ENCODE peak calls at places on chromosomes 1 and 21, in nine cellular contexts. F, V, Q, W, C, H, N, T and X are unnamed samples.

GRCh38 chr1:236536540-236536939 is 12.8 kb downstream of the LGALS8 start:
- DNase-seq in F (no peak), V (no peak), Q (no peak), W (no peak), C (no peak), H (no peak), N (peak), T (no peak), X (no peak)

GRCh38 chr1:55848906-55849305 is 633.7 kb upstream of the USP24 start:
- DNase-seq in F (no peak), V (no peak), Q (no peak), W (no peak), C (no peak), H (no peak), N (peak), T (no peak), X (no peak)

GRCh38 chr1:234617135-234617985 is 7.4 kb upstream of the IRF2BP2 start:
- DNase-seq in F (no peak), V (no peak), Q (no peak), W (no peak), C (no peak), H (no peak), N (peak), T (no peak), X (no peak)

GRCh38 chr1:197884173-197884572 is 18.3 kb upstream of the C1orf53 start:
- DNase-seq in F (no peak), V (peak), Q (no peak), W (no peak), C (no peak), H (no peak), N (no peak), T (no peak), X (no peak)

GRCh38 chr1:2826736-2827292 is 25.3 kb upstream of the TTC34 start:
- DNase-seq in F (no peak), V (no peak), Q (no peak), W (no peak), C (no peak), H (no peak), N (no peak), T (no peak), X (no peak)

GRCh38 chr1:21939650-21940374 is 2.7 kb upstream of the HSPG2 start:
- DNase-seq in F (peak), V (peak), Q (peak), W (no peak), C (peak), H (peak), N (no peak), T (no peak), X (peak)

GRCh38 chr21:45586289-45586858 is 44.1 kb upstream of the SLC19A1 start:
- DNase-seq in F (no peak), V (no peak), Q (no peak), W (no peak), C (no peak), H (no peak), N (no peak), T (no peak), X (no peak)

GRCh38 chr1:11180342-11180744 is 8.8 kb upstream of the ANGPTL7 start:
- DNase-seq in F (no peak), V (no peak), Q (no peak), W (no peak), C (peak), H (no peak), N (no peak), T (no peak), X (no peak)

GRCh38 chr1:16244650-16245285 is 7.8 kb upstream of the CPLANE2 start:
- DNase-seq in F (no peak), V (no peak), Q (no peak), W (no peak), C (no peak), H (no peak), N (no peak), T (no peak), X (no peak)

GRCh38 chr1:43009274-43009673 is 50.6 kb upstream of the SLC2A1 start:
- DNase-seq in F (no peak), V (no peak), Q (no peak), W (peak), C (no peak), H (no peak), N (no peak), T (no peak), X (no peak)

GRCh38 chr1:29499101-29499650 is 262.9 kb downstream of the PTPRU start:
- DNase-seq in F (no peak), V (no peak), Q (no peak), W (no peak), C (no peak), H (no peak), N (no peak), T (no peak), X (no peak)

GRCh38 chr1:53076721-53077598 is 14.9 kb downstream of the PODN start:
- DNase-seq in F (no peak), V (no peak), Q (no peak), W (no peak), C (peak), H (no peak), N (no peak), T (no peak), X (no peak)

GRCh38 chr1:164739189-164739588 is 180.2 kb downstream of the PBX1 start:
- DNase-seq in F (no peak), V (no peak), Q (no peak), W (no peak), C (no peak), H (no peak), N (no peak), T (no peak), X (no peak)

GRCh38 chr1:99650773-99651437 is 5.0 kb downstream of the PALMD start:
- DNase-seq in F (no peak), V (no peak), Q (no peak), W (no peak), C (no peak), H (no peak), N (peak), T (no peak), X (no peak)

GRCh38 chr1:31809698-31810097 is 6.1 kb downstream of the SPOCD1 start:
- DNase-seq in F (no peak), V (no peak), Q (no peak), W (no peak), C (no peak), H (no peak), N (no peak), T (no peak), X (no peak)

GRCh38 chr1:112735752-112736151 is 20.6 kb upstream of the PPM1J start:
- DNase-seq in F (peak), V (no peak), Q (no peak), W (no peak), C (no peak), H (peak), N (no peak), T (no peak), X (no peak)

GRCh38 chr21:46183910-46184624 is at the start of gene SPATC1L:
- DNase-seq in F (no peak), V (peak), Q (no peak), W (peak), C (peak), H (no peak), N (peak), T (peak), X (no peak)

GRCh38 chr1:49307452-49307851 is 530.8 kb upstream of the BEND5 start:
- DNase-seq in F (no peak), V (no peak), Q (no peak), W (no peak), C (no peak), H (no peak), N (no peak), T (no peak), X (no peak)

GRCh38 chr1:244461254-244462071 is at the start of gene CATSPERE:
- DNase-seq in F (no peak), V (no peak), Q (peak), W (no peak), C (peak), H (peak), N (peak), T (no peak), X (no peak)

GRCh38 chr1:240242601-240243144 is 151.0 kb downstream of the FMN2 start:
- DNase-seq in F (no peak), V (no peak), Q (no peak), W (no peak), C (peak), H (no peak), N (no peak), T (no peak), X (no peak)

GRCh38 chr1:167328762-167329483 is 108.2 kb downstream of the POU2F1 start:
- DNase-seq in F (no peak), V (no peak), Q (no peak), W (peak), C (no peak), H (no peak), N (peak), T (peak), X (no peak)

GRCh38 chr1:96790599-96790998 is 69.0 kb downstream of the PTBP2 start:
- DNase-seq in F (no peak), V (no peak), Q (no peak), W (no peak), C (no peak), H (no peak), N (no peak), T (no peak), X (no peak)

GRCh38 chr1:184510110-184510509 is 123.3 kb downstream of the C1orf21 start:
- DNase-seq in F (no peak), V (no peak), Q (no peak), W (no peak), C (no peak), H (no peak), N (no peak), T (no peak), X (no peak)

GRCh38 chr1:233647083-233647482 is 33.2 kb downstream of the KCNK1 start:
- DNase-seq in F (no peak), V (no peak), Q (no peak), W (no peak), C (no peak), H (no peak), N (no peak), T (no peak), X (no peak)

GRCh38 chr1:21220815-21221214 is 44.1 kb upstream of the EIF4G3 start:
- DNase-seq in F (no peak), V (no peak), Q (no peak), W (no peak), C (peak), H (no peak), N (no peak), T (no peak), X (no peak)

GRCh38 chr1:95169544-95169943 is 52.4 kb downstream of the TLCD4 start:
- DNase-seq in F (peak), V (peak), Q (no peak), W (peak), C (no peak), H (peak), N (no peak), T (no peak), X (no peak)

GRCh38 chr1:95171270-95172245 is 54.4 kb downstream of the TLCD4 start:
- DNase-seq in F (no peak), V (no peak), Q (no peak), W (no peak), C (no peak), H (no peak), N (no peak), T (no peak), X (no peak)

GRCh38 chr1:95168638-95169411 is 51.7 kb downstream of the TLCD4 start:
- DNase-seq in F (no peak), V (no peak), Q (no peak), W (peak), C (no peak), H (no peak), N (peak), T (no peak), X (no peak)
- TF ChIP-seq REST in F (no peak), V (no peak), Q (no peak), W (no peak), C (no peak), H (no peak), N (no peak), T (no peak), X (no peak)

GRCh38 chr21:37870229-37870628 is 46.0 kb downstream of the KCNJ6 start:
- DNase-seq in F (no peak), V (no peak), Q (no peak), W (no peak), C (no peak), H (no peak), N (no peak), T (no peak), X (no peak)
- TF ChIP-seq REST in F (no peak), V (no peak), Q (no peak), W (no peak), C (no peak), H (no peak), N (no peak), T (no peak), X (no peak)

DNA sequence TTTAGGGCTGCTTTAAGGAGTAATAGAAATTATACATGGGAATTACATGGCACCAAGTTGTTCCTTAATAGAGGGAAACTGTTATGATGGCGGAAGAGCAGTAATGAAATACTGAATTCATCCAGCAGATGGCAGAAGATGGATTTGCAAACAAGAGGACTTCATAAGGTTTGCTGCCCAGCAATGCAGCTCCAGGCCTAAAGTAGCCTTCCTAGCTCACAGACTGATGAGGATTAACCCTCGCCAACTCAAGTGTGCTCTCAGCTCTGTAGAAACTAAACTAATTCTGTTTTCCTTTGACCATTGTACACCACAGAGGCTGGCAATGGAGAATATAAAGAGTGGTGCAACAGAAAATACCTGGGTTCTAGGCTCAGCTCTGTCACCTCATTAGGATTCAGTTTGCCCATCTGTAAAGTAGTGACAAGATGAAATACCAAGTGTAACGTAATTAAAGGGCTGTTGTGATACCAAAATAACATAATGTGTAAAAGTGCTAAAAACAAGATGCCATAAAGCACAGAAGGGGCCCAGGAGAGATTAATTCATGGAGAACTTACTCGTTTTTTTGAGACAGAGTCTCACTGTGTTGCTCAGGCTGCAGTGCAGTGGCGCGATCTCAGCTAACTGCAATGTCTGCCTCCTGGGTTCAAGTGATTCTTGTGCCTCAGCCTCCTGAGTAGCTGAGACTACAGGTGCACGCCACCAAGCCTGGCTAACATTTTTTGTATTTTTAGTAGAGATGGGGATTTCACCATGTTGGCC is 102.4 kb upstream of the SERBP1 start:
- DNase-seq in F (peak), V (peak), Q (peak), W (peak), C (peak), H (peak), N (peak), T (peak), X (peak)
- TF ChIP-seq REST in F (no peak), V (no peak), Q (no peak), W (no peak), C (no peak), H (no peak), N (no peak), T (no peak), X (no peak)

DNA sequence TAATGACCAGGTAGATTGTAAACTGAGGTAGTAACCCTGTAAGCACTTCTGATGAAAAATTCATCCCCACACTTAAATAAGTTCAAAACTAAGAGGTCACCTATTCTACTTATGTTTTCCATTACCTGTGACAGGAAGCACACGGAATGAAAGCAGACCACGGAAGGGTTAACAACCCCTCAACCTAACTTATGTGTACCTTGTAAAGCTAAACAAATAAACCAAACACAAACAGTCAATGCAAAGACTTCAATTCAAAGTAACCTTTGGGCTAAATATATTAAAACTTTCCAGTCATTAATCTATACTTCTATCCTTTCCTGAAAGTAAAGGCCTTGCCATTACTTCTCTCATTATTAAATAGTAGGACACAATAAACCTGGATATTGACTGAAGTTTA is 7.0 kb downstream of the PPP1R15B start:
- DNase-seq in F (no peak), V (peak), Q (no peak), W (no peak), C (no peak), H (no peak), N (no peak), T (no peak), X (no peak)
- TF ChIP-seq REST in F (no peak), V (no peak), Q (no peak), W (no peak), C (no peak), H (no peak), N (no peak), T (no peak), X (no peak)

GRCh38 chr1:168601051-168601450 is 24.6 kb downstream of the XCL1 start:
- DNase-seq in F (no peak), V (no peak), Q (no peak), W (no peak), C (no peak), H (no peak), N (no peak), T (no peak), X (no peak)
- TF ChIP-seq REST in F (no peak), V (no peak), Q (no peak), W (no peak), C (no peak), H (no peak), N (no peak), T (no peak), X (no peak)

GRCh38 chr1:94993931-94994645 is 67.2 kb upstream of the CNN3 start:
- DNase-seq in F (no peak), V (peak), Q (no peak), W (no peak), C (no peak), H (no peak), N (no peak), T (no peak), X (no peak)
- TF ChIP-seq REST in F (no peak), V (no peak), Q (no peak), W (no peak), C (no peak), H (no peak), N (no peak), T (no peak), X (no peak)

GRCh38 chr1:41275831-41276230 is 33.7 kb upstream of the SCMH1 start:
- DNase-seq in F (no peak), V (no peak), Q (no peak), W (no peak), C (no peak), H (no peak), N (no peak), T (no peak), X (no peak)

GRCh38 chr1:41272601-41273000 is 30.5 kb upstream of the SCMH1 start:
- DNase-seq in F (no peak), V (no peak), Q (no peak), W (no peak), C (no peak), H (no peak), N (no peak), T (no peak), X (no peak)

GRCh38 chr1:41278076-41278475 is 36.0 kb upstream of the SCMH1 start:
- DNase-seq in F (no peak), V (no peak), Q (no peak), W (no peak), C (no peak), H (no peak), N (no peak), T (no peak), X (no peak)

GRCh38 chr1:41277371-41277994 is 35.4 kb upstream of the SCMH1 start:
- DNase-seq in F (no peak), V (no peak), Q (no peak), W (no peak), C (no peak), H (no peak), N (peak), T (no peak), X (no peak)

DNA sequence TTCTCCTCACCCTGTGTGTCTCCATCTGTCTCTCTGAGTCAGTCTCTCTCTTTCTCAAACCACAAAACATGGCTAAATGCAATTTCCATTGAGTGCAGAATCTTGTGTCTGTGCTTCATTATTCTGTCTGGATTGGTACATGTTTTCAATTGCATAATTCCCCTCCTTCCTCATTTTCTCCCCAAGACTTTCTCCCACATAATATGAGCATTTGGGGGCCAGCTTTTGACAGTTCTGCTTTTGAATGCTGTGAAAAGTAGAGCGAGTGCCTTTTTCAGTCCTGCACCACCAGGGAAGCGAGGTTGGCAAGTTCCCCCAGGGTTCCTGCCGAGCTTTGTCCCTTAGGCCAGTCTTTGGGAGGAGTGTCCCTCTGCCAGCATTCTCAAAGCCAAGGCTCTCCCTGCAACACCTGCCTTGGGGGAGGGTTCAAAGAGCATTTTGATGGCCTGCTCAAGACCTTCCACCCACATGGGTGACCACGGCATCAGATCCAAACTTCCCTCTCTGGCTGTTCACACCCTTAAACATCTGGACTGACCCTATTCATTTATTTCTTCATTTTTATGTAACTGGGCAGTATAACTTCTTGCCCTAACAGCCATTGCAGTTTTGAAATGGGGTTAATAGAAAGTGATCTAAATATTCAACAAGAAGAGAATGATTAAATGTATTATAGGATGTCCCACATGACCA is 32.9 kb upstream of the SCMH1 start:
- DNase-seq in F (no peak), V (no peak), Q (peak), W (no peak), C (no peak), H (no peak), N (no peak), T (no peak), X (no peak)
- TF ChIP-seq REST in F (no peak), V (no peak), Q (no peak), W (no peak), C (no peak), H (no peak), N (no peak), T (no peak), X (no peak)

GRCh38 chr1:218299416-218299815 is 14.3 kb downstream of the RRP15 start:
- DNase-seq in F (peak), V (peak), Q (no peak), W (peak), C (no peak), H (peak), N (peak), T (no peak), X (no peak)
- TF ChIP-seq REST in F (no peak), V (no peak), Q (no peak), W (no peak), C (no peak), H (no peak), N (no peak), T (no peak), X (no peak)